ENCODE peak calls at places on chromosomes 4 and X, in five cellular contexts. V is GM19239; F is GM13976; Y is type B pancreatic cell; X is CD8-positive, alpha-beta T cell. J is an unnamed sample.

GRCh38 chrX:72169008-72169728 is 12.4 kb upstream of the PIN4 start:
- DNase-seq in V (no peak), X (peak), Y (no peak), F (no peak), J (peak)

GRCh38 chr4:6251365-6251764 is 18.3 kb upstream of the WFS1 start:
- DNase-seq in Y (no peak), F (no peak), X (no peak), V (no peak), J (no peak)

GRCh38 chr4:103634236-103634635 is 85.5 kb downstream of the TACR3 start:
- DNase-seq in X (no peak), V (no peak), Y (no peak), F (no peak), J (no peak)

GRCh38 chr4:106036334-106036733 is 141.1 kb downstream of the NPNT start:
- DNase-seq in Y (no peak), F (no peak), V (no peak), X (no peak), J (no peak)

GRCh38 chr4:5639556-5639955 is 68.8 kb downstream of the EVC2 start:
- DNase-seq in V (no peak), Y (no peak), F (no peak), X (no peak), J (no peak)

GRCh38 chr4:75338352-75338880 is 175.8 kb downstream of the RCHY1 start:
- DNase-seq in F (no peak), V (no peak), Y (no peak), X (no peak), J (no peak)

GRCh38 chrX:67622053-67622452 is 78.2 kb downstream of the AR start:
- DNase-seq in V (no peak), F (no peak), Y (no peak), X (no peak), J (no peak)

GRCh38 chr4:27350161-27350560 is 489.5 kb downstream of the STIM2 start:
- DNase-seq in Y (no peak), V (no peak), X (no peak), F (no peak), J (no peak)

GRCh38 chr4:148998719-148999118 is 556.5 kb upstream of the NR3C2 start:
- DNase-seq in V (no peak), F (no peak), X (no peak), Y (no peak), J (no peak)

GRCh38 chr4:76830612-76831474 is 67.1 kb downstream of the SOWAHB start:
- DNase-seq in F (no peak), Y (no peak), V (no peak), X (no peak), J (no peak)

GRCh38 chrX:12903646-12904045 is 2.8 kb upstream of the TLR8 start:
- DNase-seq in X (no peak), Y (no peak), V (no peak), F (no peak), J (no peak)

GRCh38 chr4:156568041-156568440 is 403.6 kb downstream of the PDGFC start:
- DNase-seq in Y (no peak), X (no peak), F (no peak), V (no peak), J (no peak)

GRCh38 chrX:2676794-2677675 is 14.1 kb upstream of the CD99 start:
- DNase-seq in X (no peak), V (no peak), Y (no peak), F (no peak), J (no peak)

GRCh38 chr4:40845136-40845910 is 95.6 kb downstream of the NSUN7 start:
- DNase-seq in V (no peak), X (no peak), Y (no peak), F (no peak), J (no peak)

GRCh38 chr4:122379239-122379638 is 428 bp downstream of the ADAD1 start:
- DNase-seq in Y (no peak), F (no peak), V (no peak), X (no peak), J (no peak)

J was measured in CD4-positive, alpha-beta T cell.